ENCODE peak calls at places on chromosomes 1 and 21, in nine cellular contexts. J is AG04450; L is activated CD4-positive, alpha-beta T cell treated with anti-CD3 and anti-CD28 coated beads for 24 hours; Q is AG09319; E is progenitor cell of endocrine pancreas; H is breast epithelium; C is T-helper 1 cell; B is activated T-helper 1 cell treated with anti-CD3 and anti-CD28 coated beads, Interleukin-12 subunit alpha, Interleukin-12 subunit beta, Interleukin-2, Interleukin-4 antibody, amounts not matched to agents 30 ng/mL and 10 ng/mL and 1 ng/mL, durations not matched to agents 14 hours and 24 hours and 36 hours; A is cardiac muscle cell. Y is an unnamed sample.

GRCh38 chr1:245211035-245211749 is 56.4 kb downstream of the KIF26B start:
- DNase-seq in Q (no peak), A (no peak), B (no peak), C (no peak), E (no peak), H (no peak), L (no peak), J (no peak), Y (no peak)

GRCh38 chr1:88662723-88663122 is 21.4 kb upstream of the PKN2 start:
- DNase-seq in L (no peak), H (no peak), C (no peak), A (no peak), Q (no peak), E (no peak), J (no peak), B (no peak), Y (no peak)

GRCh38 chr1:38728176-38728908 is 131.2 kb downstream of the RRAGC start:
- DNase-seq in J (no peak), B (no peak), Q (no peak), A (no peak), H (no peak), C (no peak), L (no peak), E (no peak), Y (peak)

GRCh38 chr1:182754915-182755314 is 34.7 kb upstream of the NPL start:
- DNase-seq in L (no peak), C (no peak), Q (no peak), A (no peak), H (no peak), E (no peak), B (no peak), J (no peak), Y (no peak)

GRCh38 chr1:93844262-93845045 is 34.6 kb downstream of the DNTTIP2 start:
- DNase-seq in Q (peak), E (no peak), H (peak), A (peak), C (peak), L (no peak), J (peak), B (peak), Y (peak)

GRCh38 chr1:72938408-72938807 is 656.1 kb upstream of the NEGR1 start:
- DNase-seq in C (no peak), H (no peak), L (no peak), J (no peak), B (no peak), A (no peak), Q (no peak), E (no peak), Y (no peak)

GRCh38 chr21:46205766-46206162 is 21.5 kb upstream of the SPATC1L start:
- DNase-seq in L (no peak), C (no peak), J (no peak), Q (no peak), A (no peak), H (no peak), E (no peak), B (no peak), Y (no peak)

GRCh38 chr1:151514366-151514765 is 3.2 kb downstream of the CGN start:
- DNase-seq in L (no peak), B (no peak), Q (no peak), C (no peak), A (no peak), J (no peak), E (no peak), H (no peak), Y (no peak)

GRCh38 chr1:113928129-113928949 is 785 bp upstream of the HIPK1 start:
- DNase-seq in L (no peak), A (no peak), J (no peak), B (no peak), H (no peak), Q (no peak), E (no peak), C (no peak), Y (no peak)

GRCh38 chr1:22643928-22644327 is 495 bp downstream of the C1QC start:
- DNase-seq in Q (no peak), H (no peak), C (no peak), L (no peak), A (no peak), J (no peak), E (no peak), B (no peak), Y (no peak)

GRCh38 chr1:24702511-24703293 is 42.5 kb upstream of the CLIC4 start:
- DNase-seq in E (no peak), B (no peak), Q (no peak), C (no peak), H (no peak), J (no peak), L (no peak), A (no peak), Y (peak)